ENCODE peak calls at places on chromosomes 7 and 10, in five cellular contexts. One of them, this sample, is unnamed.
A peak's percentile ranks its signal among the peaks of the same experiment; 100 is the strongest.

GRCh38 chr10:105974803-105975456 is 1189.6 kb downstream of the SORCS1 start:
- DNase-seq in HCT116: no peak
- DNase-seq in HepG2: no peak
- DNase-seq in GM12878: no peak
- DNase-seq in H1: no peak
- DNase-seq in this sample: no peak

GRCh38 chr10:11181996-11182395 is 164.3 kb downstream of the CELF2 start:
- DNase-seq in HCT116: no peak
- DNase-seq in HepG2: no peak
- DNase-seq in GM12878: no peak
- DNase-seq in H1: no peak
- DNase-seq in this sample: no peak

GRCh38 chr7:28346256-28346655 is 66.1 kb upstream of the CREB5 start:
- DNase-seq in HCT116: no peak
- DNase-seq in HepG2: no peak
- DNase-seq in GM12878: no peak
- DNase-seq in H1: no peak
- DNase-seq in this sample: no peak

GRCh38 chr7:80374321-80374720 is 137.5 kb downstream of the GNAT3 start:
- DNase-seq in HCT116: no peak
- DNase-seq in HepG2: no peak
- DNase-seq in GM12878: no peak
- DNase-seq in H1: no peak
- DNase-seq in this sample: no peak

GRCh38 chr10:1084011-1084950 is 28.1 kb downstream of the WDR37 start:
- DNase-seq in HCT116: no peak
- DNase-seq in HepG2: no peak
- DNase-seq in GM12878: no peak
- DNase-seq in H1: no peak
- DNase-seq in this sample: no peak

GRCh38 chr10:55174419-55174818 is 373.4 kb upstream of the PCDH15 start:
- DNase-seq in HCT116: no peak
- DNase-seq in HepG2: peak; percentile 8
- DNase-seq in GM12878: no peak
- DNase-seq in H1: no peak
- DNase-seq in this sample: no peak

GRCh38 chr10:110852255-110852896 is 19.4 kb upstream of the PDCD4 start:
- DNase-seq in HCT116: peak; percentile 85
- DNase-seq in HepG2: peak; percentile 59
- DNase-seq in GM12878: no peak
- DNase-seq in H1: no peak
- DNase-seq in this sample: no peak

GRCh38 chr7:157909370-157909769 is 572.6 kb downstream of the DNAJB6 start:
- DNase-seq in HCT116: no peak
- DNase-seq in HepG2: no peak
- DNase-seq in GM12878: no peak
- DNase-seq in H1: no peak
- DNase-seq in this sample: no peak

GRCh38 chr7:102828291-102828690 is 79.5 kb downstream of the FAM185A start:
- DNase-seq in HCT116: no peak
- DNase-seq in HepG2: no peak
- DNase-seq in GM12878: no peak
- DNase-seq in H1: no peak
- DNase-seq in this sample: no peak

GRCh38 chr7:20892776-20893175 is 106.1 kb upstream of the SP8 start:
- DNase-seq in HCT116: no peak
- DNase-seq in HepG2: no peak
- DNase-seq in GM12878: no peak
- DNase-seq in H1: no peak
- DNase-seq in this sample: no peak

GRCh38 chr7:16918288-16918895 is 36.6 kb upstream of the AGR3 start:
- DNase-seq in HCT116: peak; percentile 33
- DNase-seq in HepG2: peak; percentile 31
- DNase-seq in GM12878: no peak
- DNase-seq in H1: no peak
- DNase-seq in this sample: peak; percentile 29

GRCh38 chr7:14596421-14596820 is 306.1 kb downstream of the DGKB start:
- DNase-seq in HCT116: no peak
- DNase-seq in HepG2: no peak
- DNase-seq in GM12878: no peak
- DNase-seq in H1: no peak
- DNase-seq in this sample: no peak

GRCh38 chr10:50990568-50991495 is 83.5 kb upstream of the PRKG1 start:
- DNase-seq in HCT116: peak; percentile 45
- DNase-seq in HepG2: no peak
- DNase-seq in GM12878: no peak
- DNase-seq in H1: no peak
- DNase-seq in this sample: no peak

GRCh38 chr10:50993817-50994251 is 80.5 kb upstream of the PRKG1 start:
- DNase-seq in HCT116: no peak
- DNase-seq in HepG2: no peak
- DNase-seq in GM12878: no peak
- DNase-seq in H1: no peak
- DNase-seq in this sample: no peak

GRCh38 chr10:50992972-50993766 is 81.1 kb upstream of the PRKG1 start:
- DNase-seq in HCT116: no peak
- DNase-seq in HepG2: no peak
- DNase-seq in GM12878: no peak
- DNase-seq in H1: no peak
- DNase-seq in this sample: no peak

GRCh38 chr10:50992356-50992866 is 81.9 kb upstream of the PRKG1 start:
- DNase-seq in HCT116: no peak
- DNase-seq in HepG2: no peak
- DNase-seq in GM12878: no peak
- DNase-seq in H1: no peak
- DNase-seq in this sample: no peak

DNA sequence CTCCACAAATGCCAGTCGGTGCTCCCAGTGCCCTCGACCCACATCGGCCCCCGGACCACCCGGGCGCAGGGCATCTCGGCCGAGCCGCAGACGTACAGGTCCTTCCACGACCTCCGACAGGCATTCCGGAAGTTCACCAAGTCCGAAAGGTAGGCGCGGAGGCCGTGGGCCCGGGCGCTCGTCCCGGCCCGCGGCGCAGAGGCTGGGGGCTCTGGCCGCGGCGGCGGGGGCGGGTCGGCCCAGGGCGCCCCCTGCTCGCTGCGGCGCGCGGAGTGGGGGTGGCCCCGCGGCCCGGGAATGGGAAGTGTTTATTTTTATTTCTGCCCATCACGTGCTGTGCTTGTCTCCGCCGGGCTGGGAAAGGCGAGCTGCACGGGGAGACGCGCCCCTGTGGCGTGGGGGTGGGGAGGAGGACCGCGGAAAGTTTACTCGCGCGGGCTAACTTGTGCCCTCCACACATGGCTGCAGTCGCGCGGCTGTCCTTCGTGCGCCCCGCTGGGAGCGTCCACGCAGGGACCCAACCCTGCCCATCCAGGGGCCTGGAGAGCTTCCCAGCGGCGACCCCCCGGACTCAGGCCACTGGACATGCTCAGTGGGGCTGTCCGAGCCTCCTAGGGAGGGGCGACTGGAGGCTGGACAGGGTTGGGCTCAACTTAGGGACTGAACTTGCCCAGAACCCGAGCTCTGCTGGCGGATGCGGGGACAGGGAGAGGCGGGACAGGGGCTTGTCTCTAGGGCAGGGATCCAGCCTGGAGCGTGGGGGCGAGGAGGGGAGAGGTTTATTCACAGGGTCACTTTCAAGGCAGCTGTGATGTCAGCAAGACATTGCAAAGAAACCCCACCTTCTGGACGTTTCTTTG is 82.6 kb upstream of the PRKG1 start:
- DNase-seq in HCT116: no peak
- DNase-seq in HepG2: no peak
- DNase-seq in GM12878: no peak
- DNase-seq in H1: no peak
- DNase-seq in this sample: no peak
- TF ChIP-seq SP1 in HCT116: no peak
- TF ChIP-seq SP1 in HepG2: no peak
- TF ChIP-seq SP1 in GM12878: no peak
- TF ChIP-seq SP1 in H1: no peak
- TF ChIP-seq SP1 in this sample: no peak

DNA sequence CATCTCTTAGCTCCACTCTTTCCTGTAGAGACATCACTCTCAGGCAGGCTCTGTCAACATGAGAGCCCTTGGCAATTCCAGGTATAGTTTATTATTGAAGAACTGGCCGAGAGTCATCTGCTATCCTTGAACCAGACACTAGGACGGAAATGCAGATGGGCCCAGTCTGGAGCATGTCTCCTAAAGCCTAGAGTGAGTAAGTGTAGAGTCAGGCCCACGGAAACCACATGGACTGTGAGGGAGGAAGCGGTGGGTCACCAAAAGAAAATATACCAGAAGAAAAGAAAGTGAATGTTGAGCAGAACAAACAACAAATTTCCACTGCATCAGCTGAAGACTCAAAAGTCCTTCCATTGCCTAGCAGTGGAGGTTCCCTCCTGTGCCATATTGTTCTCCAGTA is 15.7 kb upstream of the RELN start:
- DNase-seq in HCT116: no peak
- DNase-seq in HepG2: no peak
- DNase-seq in GM12878: no peak
- DNase-seq in H1: no peak
- DNase-seq in this sample: peak; percentile 25
- TF ChIP-seq SIN3A in HCT116: no peak
- TF ChIP-seq SIN3A in HepG2: no peak
- TF ChIP-seq SIN3A in GM12878: no peak
- TF ChIP-seq SIN3A in H1: no peak
- TF ChIP-seq SIN3A in this sample: no peak

GRCh38 chr10:114334301-114334700 is 70.0 kb downstream of the AFAP1L2 start:
- DNase-seq in HCT116: no peak
- DNase-seq in HepG2: no peak
- DNase-seq in GM12878: no peak
- DNase-seq in H1: no peak
- DNase-seq in this sample: no peak
- TF ChIP-seq SP1 in HCT116: no peak
- TF ChIP-seq SP1 in HepG2: no peak
- TF ChIP-seq SP1 in GM12878: no peak
- TF ChIP-seq SP1 in H1: no peak
- TF ChIP-seq SP1 in this sample: no peak

GRCh38 chr10:72331575-72332422 is 22.9 kb downstream of the DNAJB12 start:
- DNase-seq in HCT116: peak; percentile 80
- DNase-seq in HepG2: peak; percentile 91
- DNase-seq in GM12878: peak; percentile 96
- DNase-seq in H1: peak; percentile 76
- DNase-seq in this sample: no peak

GRCh38 chr10:72329290-72330058 is 25.2 kb downstream of the DNAJB12 start:
- DNase-seq in HCT116: no peak
- DNase-seq in HepG2: no peak
- DNase-seq in GM12878: no peak
- DNase-seq in H1: no peak
- DNase-seq in this sample: no peak

GRCh38 chr10:72328829-72329204 is 25.9 kb downstream of the DNAJB12 start:
- DNase-seq in HCT116: no peak
- DNase-seq in HepG2: no peak
- DNase-seq in GM12878: no peak
- DNase-seq in H1: no peak
- DNase-seq in this sample: no peak

GRCh38 chr10:72330059-72330426 is 24.7 kb downstream of the DNAJB12 start:
- DNase-seq in HCT116: no peak
- DNase-seq in HepG2: no peak
- DNase-seq in GM12878: no peak
- DNase-seq in H1: no peak
- DNase-seq in this sample: no peak

DNA sequence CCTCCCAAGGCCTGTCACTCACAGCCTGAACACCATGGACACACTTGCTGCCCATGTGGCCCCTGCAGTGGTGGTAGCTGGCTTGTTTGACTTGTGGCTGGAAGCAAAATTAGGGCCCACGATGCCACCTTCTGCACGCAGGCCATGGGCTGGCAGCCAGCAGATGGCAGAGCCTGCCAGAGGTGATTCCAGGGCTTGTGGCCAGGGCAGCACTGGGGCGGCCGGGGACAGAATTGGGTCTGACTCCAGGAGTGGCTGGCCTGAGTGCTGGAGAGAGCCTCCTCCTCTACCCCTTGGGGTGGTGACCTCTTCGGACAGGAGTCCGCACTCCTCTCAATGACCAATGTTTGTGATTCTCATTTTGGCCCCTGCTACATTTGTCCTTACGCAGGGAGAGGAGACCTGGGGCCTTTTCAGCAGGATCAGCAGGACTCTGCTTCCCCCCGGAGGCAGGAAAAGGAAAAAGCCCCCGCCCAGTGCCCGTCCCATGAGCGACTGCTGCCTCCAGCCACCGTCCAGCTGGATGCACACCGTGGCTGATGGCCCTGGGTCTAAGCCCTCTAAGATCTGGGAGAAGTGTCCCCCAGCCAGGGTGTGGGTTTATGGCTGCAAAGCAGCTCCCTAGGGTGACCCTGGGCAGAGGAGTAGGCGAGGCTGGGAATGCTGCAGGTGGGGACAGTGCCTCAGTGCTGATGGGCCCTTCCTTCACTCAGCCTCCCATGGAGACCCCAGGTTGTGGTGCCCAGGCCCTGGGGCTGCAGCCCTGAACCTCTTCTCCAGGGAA is 26.5 kb downstream of the DNAJB12 start:
- DNase-seq in HCT116: no peak
- DNase-seq in HepG2: peak; percentile 71
- DNase-seq in GM12878: no peak
- DNase-seq in H1: no peak
- DNase-seq in this sample: peak; percentile 74
- TF ChIP-seq SIN3A in HCT116: no peak
- TF ChIP-seq SIN3A in HepG2: no peak
- TF ChIP-seq SIN3A in GM12878: no peak
- TF ChIP-seq SIN3A in H1: no peak
- TF ChIP-seq SIN3A in this sample: no peak

DNA sequence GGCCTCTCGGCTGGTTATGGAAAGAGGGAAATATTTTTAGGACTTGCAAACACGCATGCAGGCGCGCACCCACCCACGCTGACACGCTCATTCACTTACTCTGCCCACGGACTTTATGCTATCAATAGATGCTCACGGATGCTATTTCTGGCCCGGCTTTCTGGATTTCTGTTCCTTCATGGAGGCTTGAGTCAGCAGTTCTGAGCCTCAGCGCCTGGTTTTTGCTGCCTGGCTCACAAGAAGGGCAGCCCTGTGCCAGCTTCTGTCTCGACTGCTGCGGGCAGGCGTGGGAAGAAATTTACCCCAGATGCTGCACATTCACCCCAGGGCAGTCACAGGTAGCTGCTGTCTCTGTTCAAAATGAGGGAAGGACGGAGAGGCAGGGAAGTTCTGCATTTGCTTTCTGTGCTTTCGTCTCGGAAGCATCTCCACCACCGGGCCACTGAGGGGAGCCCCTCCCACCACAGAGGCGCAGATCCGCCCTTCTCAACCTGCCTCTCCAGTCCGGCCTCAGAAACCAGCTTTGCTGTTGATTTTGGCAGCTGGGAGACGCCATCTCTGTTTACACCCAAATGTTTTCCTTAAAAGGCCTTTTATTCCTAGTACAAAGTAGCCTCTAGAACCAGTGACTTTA is 116.2 kb upstream of the BTBD16 start:
- DNase-seq in HCT116: no peak
- DNase-seq in HepG2: no peak
- DNase-seq in GM12878: no peak
- DNase-seq in H1: no peak
- DNase-seq in this sample: no peak
- TF ChIP-seq SP1 in HCT116: no peak
- TF ChIP-seq SP1 in HepG2: no peak
- TF ChIP-seq SP1 in GM12878: no peak
- TF ChIP-seq SP1 in H1: no peak
- TF ChIP-seq SP1 in this sample: no peak

This sample was measured in K562.